ENCODE peak calls at places on chromosomes 5 and 9, in six cellular contexts. G is NCI-H2029 treated with DMSO at 0.1 percent for 48 hours; V is AG10803; X is WTC11; J is stimulated activated CD4-positive, alpha-beta T cell treated with anti-CD3 and anti-CD28 coated beads, Interleukin-1b, Interleukin-23, amount 100 ng/mL, for 4 hours; Z is GDM1. Q is an unnamed sample.

GRCh38 chr9:26565131-26565530 is 327.5 kb downstream of the CAAP1 start:
- DNase-seq in G (no peak), V (no peak), X (no peak), J (no peak), Z (no peak), Q (no peak)

GRCh38 chr5:69032009-69032408 is 61.8 kb upstream of the SLC30A5 start:
- DNase-seq in G (no peak), V (no peak), X (no peak), J (no peak), Z (no peak), Q (no peak)

GRCh38 chr9:95313010-95313498 is 4.5 kb downstream of the FANCC start:
- DNase-seq in G (peak), V (peak), X (peak), J (no peak), Z (no peak), Q (peak)

GRCh38 chr9:105681724-105682123 is 12.6 kb upstream of the TMEM38B start:
- DNase-seq in G (no peak), V (peak), X (no peak), J (no peak), Z (no peak), Q (no peak)

GRCh38 chr9:20032413-20033006 is 243.7 kb upstream of the SLC24A2 start:
- DNase-seq in G (no peak), V (no peak), X (no peak), J (no peak), Z (no peak), Q (no peak)

GRCh38 chr5:114658179-114658578 is 296.3 kb downstream of the KCNN2 start:
- DNase-seq in G (no peak), V (no peak), X (no peak), J (no peak), Z (no peak), Q (no peak)

GRCh38 chr5:141976176-141976575 is 7.3 kb downstream of the RNF14 start:
- DNase-seq in G (no peak), V (no peak), X (no peak), J (no peak), Z (no peak), Q (no peak)

GRCh38 chr5:180818275-180818674 is 15.7 kb upstream of the MGAT1 start:
- DNase-seq in G (no peak), V (no peak), X (no peak), J (no peak), Z (no peak), Q (no peak)

GRCh38 chr9:107141967-107142366 is 141.1 kb upstream of the RAD23B start:
- DNase-seq in G (no peak), V (no peak), X (no peak), J (no peak), Z (no peak), Q (no peak)

GRCh38 chr5:122195784-122196394 is 66.5 kb downstream of the ZNF474 start:
- DNase-seq in G (peak), V (peak), X (peak), J (no peak), Z (peak), Q (no peak)

GRCh38 chr9:76353280-76353679 is 40.9 kb downstream of the RFK start:
- DNase-seq in G (no peak), V (no peak), X (no peak), J (no peak), Z (no peak), Q (no peak)

GRCh38 chr5:176188506-176189193 is 49.6 kb upstream of the SIMC1 start:
- DNase-seq in G (no peak), V (no peak), X (no peak), J (no peak), Z (no peak), Q (no peak)

GRCh38 chr9:131642496-131643083 is 97.3 kb downstream of the PRRT1B start:
- DNase-seq in G (no peak), V (no peak), X (no peak), J (no peak), Z (no peak), Q (no peak)

GRCh38 chr9:134951461-134951860 is 33.7 kb upstream of the FCN1 start:
- DNase-seq in G (no peak), V (no peak), X (no peak), J (no peak), Z (no peak), Q (no peak)

GRCh38 chr9:120109242-120109641 is 470.7 kb downstream of the CDK5RAP2 start:
- DNase-seq in G (no peak), V (peak), X (peak), J (no peak), Z (no peak), Q (peak)

GRCh38 chr5:128199104-128199503 is 115.5 kb downstream of the SLC12A2 start:
- DNase-seq in G (no peak), V (no peak), X (no peak), J (no peak), Z (no peak), Q (no peak)

GRCh38 chr9:34515959-34516358 is 6.8 kb downstream of the ENHO start:
- DNase-seq in G (no peak), V (no peak), X (no peak), J (no peak), Z (no peak), Q (no peak)

GRCh38 chr5:137141779-137142178 is 357.3 kb downstream of the SPOCK1 start:
- DNase-seq in G (no peak), V (peak), X (no peak), J (no peak), Z (no peak), Q (no peak)

Q was measured in ecto neural progenitor cell.